ENCODE peak calls at places on chromosomes 12 and 14, in ten cellular contexts. One of them, this sample, is unnamed.
A peak's percentile ranks its signal among the peaks of the same experiment; 100 is the strongest.

GRCh38 chr14:74223016-74223415 is 16.2 kb upstream of the VSX2 start:
- DNase-seq in neural crest cell: no peak
- DNase-seq in Right ventricle myocardium superior: no peak
- DNase-seq in amygdala: no peak
- DNase-seq in left ventricle myocardium inferior: no peak
- DNase-seq in WERI-Rb-1: peak; percentile 29
- DNase-seq in RWPE1: no peak
- DNase-seq in activated CD8-positive, alpha-beta memory T cell treated with anti-CD3 and anti-CD28 coated beads for 24 hours: no peak
- DNase-seq in stimulated activated naive B cell treated with anti-CD40 and anti-IgM and Interleukin-4, amounts not matched to agents 10 μg/mL and 1 μg/mL and 100 μg/mL, for 72 hours: no peak
- DNase-seq in stimulated activated CD4-positive, alpha-beta T cell treated with anti-CD3 and anti-CD28 coated beads, Interleukin-15, amount 100 ng/mL, for 1 hour: no peak
- DNase-seq in this sample: no peak

GRCh38 chr14:104678346-104678745 is 11.1 kb upstream of the INF2 start:
- DNase-seq in amygdala: no peak
- DNase-seq in neural crest cell: peak; percentile 41
- DNase-seq in Right ventricle myocardium superior: peak; percentile 56
- DNase-seq in RWPE1: no peak
- DNase-seq in WERI-Rb-1: peak; percentile 75
- DNase-seq in left ventricle myocardium inferior: peak; percentile 54
- DNase-seq in stimulated activated CD4-positive, alpha-beta T cell treated with anti-CD3 and anti-CD28 coated beads, Interleukin-15, amount 100 ng/mL, for 1 hour: no peak
- DNase-seq in activated CD8-positive, alpha-beta memory T cell treated with anti-CD3 and anti-CD28 coated beads for 24 hours: no peak
- DNase-seq in stimulated activated naive B cell treated with anti-CD40 and anti-IgM and Interleukin-4, amounts not matched to agents 10 μg/mL and 1 μg/mL and 100 μg/mL, for 72 hours: no peak
- DNase-seq in this sample: no peak

GRCh38 chr14:84225243-84225642 is 1304.7 kb upstream of the FLRT2 start:
- DNase-seq in WERI-Rb-1: no peak
- DNase-seq in Right ventricle myocardium superior: peak; percentile 81
- DNase-seq in activated CD8-positive, alpha-beta memory T cell treated with anti-CD3 and anti-CD28 coated beads for 24 hours: no peak
- DNase-seq in stimulated activated CD4-positive, alpha-beta T cell treated with anti-CD3 and anti-CD28 coated beads, Interleukin-15, amount 100 ng/mL, for 1 hour: no peak
- DNase-seq in stimulated activated naive B cell treated with anti-CD40 and anti-IgM and Interleukin-4, amounts not matched to agents 10 μg/mL and 1 μg/mL and 100 μg/mL, for 72 hours: no peak
- DNase-seq in left ventricle myocardium inferior: peak; percentile 63
- DNase-seq in neural crest cell: no peak
- DNase-seq in amygdala: no peak
- DNase-seq in RWPE1: no peak
- DNase-seq in this sample: no peak

GRCh38 chr14:105745433-105746123 is 219.2 kb downstream of the TMEM121 start:
- DNase-seq in Right ventricle myocardium superior: peak; percentile 13
- DNase-seq in RWPE1: no peak
- DNase-seq in left ventricle myocardium inferior: no peak
- DNase-seq in activated CD8-positive, alpha-beta memory T cell treated with anti-CD3 and anti-CD28 coated beads for 24 hours: no peak
- DNase-seq in stimulated activated naive B cell treated with anti-CD40 and anti-IgM and Interleukin-4, amounts not matched to agents 10 μg/mL and 1 μg/mL and 100 μg/mL, for 72 hours: no peak
- DNase-seq in neural crest cell: no peak
- DNase-seq in stimulated activated CD4-positive, alpha-beta T cell treated with anti-CD3 and anti-CD28 coated beads, Interleukin-15, amount 100 ng/mL, for 1 hour: no peak
- DNase-seq in WERI-Rb-1: no peak
- DNase-seq in amygdala: no peak
- DNase-seq in this sample: no peak

GRCh38 chr12:95976416-95976832 is 19.7 kb downstream of the HAL start:
- DNase-seq in WERI-Rb-1: no peak
- DNase-seq in Right ventricle myocardium superior: no peak
- DNase-seq in stimulated activated CD4-positive, alpha-beta T cell treated with anti-CD3 and anti-CD28 coated beads, Interleukin-15, amount 100 ng/mL, for 1 hour: no peak
- DNase-seq in stimulated activated naive B cell treated with anti-CD40 and anti-IgM and Interleukin-4, amounts not matched to agents 10 μg/mL and 1 μg/mL and 100 μg/mL, for 72 hours: no peak
- DNase-seq in RWPE1: peak; percentile 24
- DNase-seq in neural crest cell: no peak
- DNase-seq in amygdala: no peak
- DNase-seq in left ventricle myocardium inferior: no peak
- DNase-seq in activated CD8-positive, alpha-beta memory T cell treated with anti-CD3 and anti-CD28 coated beads for 24 hours: no peak
- DNase-seq in this sample: peak; percentile 43

GRCh38 chr12:53221203-53222076 is 10.6 kb downstream of the RARG start:
- DNase-seq in activated CD8-positive, alpha-beta memory T cell treated with anti-CD3 and anti-CD28 coated beads for 24 hours: no peak
- DNase-seq in stimulated activated naive B cell treated with anti-CD40 and anti-IgM and Interleukin-4, amounts not matched to agents 10 μg/mL and 1 μg/mL and 100 μg/mL, for 72 hours: no peak
- DNase-seq in stimulated activated CD4-positive, alpha-beta T cell treated with anti-CD3 and anti-CD28 coated beads, Interleukin-15, amount 100 ng/mL, for 1 hour: no peak
- DNase-seq in Right ventricle myocardium superior: peak; percentile 82
- DNase-seq in amygdala: peak; percentile 34
- DNase-seq in neural crest cell: peak; percentile 53
- DNase-seq in WERI-Rb-1: peak; percentile 75
- DNase-seq in RWPE1: peak; percentile 66
- DNase-seq in left ventricle myocardium inferior: peak; percentile 81
- DNase-seq in this sample: no peak

GRCh38 chr12:111412007-111412829 is 6.5 kb downstream of the SH2B3 start:
- DNase-seq in Right ventricle myocardium superior: peak; percentile 64
- DNase-seq in activated CD8-positive, alpha-beta memory T cell treated with anti-CD3 and anti-CD28 coated beads for 24 hours: no peak
- DNase-seq in stimulated activated CD4-positive, alpha-beta T cell treated with anti-CD3 and anti-CD28 coated beads, Interleukin-15, amount 100 ng/mL, for 1 hour: no peak
- DNase-seq in neural crest cell: peak; percentile 22
- DNase-seq in left ventricle myocardium inferior: peak; percentile 51
- DNase-seq in stimulated activated naive B cell treated with anti-CD40 and anti-IgM and Interleukin-4, amounts not matched to agents 10 μg/mL and 1 μg/mL and 100 μg/mL, for 72 hours: no peak
- DNase-seq in amygdala: peak; percentile 40
- DNase-seq in WERI-Rb-1: no peak
- DNase-seq in RWPE1: no peak
- DNase-seq in this sample: no peak

GRCh38 chr14:57492859-57493258 is 798 bp downstream of the CCDC198 start:
- DNase-seq in stimulated activated CD4-positive, alpha-beta T cell treated with anti-CD3 and anti-CD28 coated beads, Interleukin-15, amount 100 ng/mL, for 1 hour: no peak
- DNase-seq in activated CD8-positive, alpha-beta memory T cell treated with anti-CD3 and anti-CD28 coated beads for 24 hours: no peak
- DNase-seq in neural crest cell: no peak
- DNase-seq in stimulated activated naive B cell treated with anti-CD40 and anti-IgM and Interleukin-4, amounts not matched to agents 10 μg/mL and 1 μg/mL and 100 μg/mL, for 72 hours: no peak
- DNase-seq in left ventricle myocardium inferior: no peak
- DNase-seq in Right ventricle myocardium superior: no peak
- DNase-seq in amygdala: no peak
- DNase-seq in WERI-Rb-1: no peak
- DNase-seq in RWPE1: peak; percentile 59
- DNase-seq in this sample: peak; percentile 54

GRCh38 chr12:52992699-52993557 is 13.3 kb upstream of the EIF4B start:
- DNase-seq in neural crest cell: no peak
- DNase-seq in amygdala: no peak
- DNase-seq in stimulated activated CD4-positive, alpha-beta T cell treated with anti-CD3 and anti-CD28 coated beads, Interleukin-15, amount 100 ng/mL, for 1 hour: no peak
- DNase-seq in left ventricle myocardium inferior: no peak
- DNase-seq in WERI-Rb-1: no peak
- DNase-seq in activated CD8-positive, alpha-beta memory T cell treated with anti-CD3 and anti-CD28 coated beads for 24 hours: no peak
- DNase-seq in stimulated activated naive B cell treated with anti-CD40 and anti-IgM and Interleukin-4, amounts not matched to agents 10 μg/mL and 1 μg/mL and 100 μg/mL, for 72 hours: no peak
- DNase-seq in Right ventricle myocardium superior: no peak
- DNase-seq in RWPE1: peak; percentile 55
- DNase-seq in this sample: peak; percentile 84

GRCh38 chr12:29634057-29634456 is 136.6 kb upstream of the OVCH1 start:
- DNase-seq in Right ventricle myocardium superior: no peak
- DNase-seq in neural crest cell: no peak
- DNase-seq in amygdala: no peak
- DNase-seq in stimulated activated CD4-positive, alpha-beta T cell treated with anti-CD3 and anti-CD28 coated beads, Interleukin-15, amount 100 ng/mL, for 1 hour: no peak
- DNase-seq in RWPE1: no peak
- DNase-seq in activated CD8-positive, alpha-beta memory T cell treated with anti-CD3 and anti-CD28 coated beads for 24 hours: no peak
- DNase-seq in WERI-Rb-1: no peak
- DNase-seq in left ventricle myocardium inferior: no peak
- DNase-seq in stimulated activated naive B cell treated with anti-CD40 and anti-IgM and Interleukin-4, amounts not matched to agents 10 μg/mL and 1 μg/mL and 100 μg/mL, for 72 hours: no peak
- DNase-seq in this sample: peak; percentile 53

GRCh38 chr12:11705010-11705409 is 55.5 kb downstream of the ETV6 start:
- DNase-seq in WERI-Rb-1: no peak
- DNase-seq in neural crest cell: no peak
- DNase-seq in activated CD8-positive, alpha-beta memory T cell treated with anti-CD3 and anti-CD28 coated beads for 24 hours: no peak
- DNase-seq in stimulated activated naive B cell treated with anti-CD40 and anti-IgM and Interleukin-4, amounts not matched to agents 10 μg/mL and 1 μg/mL and 100 μg/mL, for 72 hours: no peak
- DNase-seq in stimulated activated CD4-positive, alpha-beta T cell treated with anti-CD3 and anti-CD28 coated beads, Interleukin-15, amount 100 ng/mL, for 1 hour: no peak
- DNase-seq in left ventricle myocardium inferior: no peak
- DNase-seq in Right ventricle myocardium superior: no peak
- DNase-seq in RWPE1: peak; percentile 62
- DNase-seq in amygdala: no peak
- DNase-seq in this sample: peak; percentile 96

GRCh38 chr12:109732321-109733305 is 19.0 kb downstream of the FAM222A start:
- DNase-seq in activated CD8-positive, alpha-beta memory T cell treated with anti-CD3 and anti-CD28 coated beads for 24 hours: peak; percentile 30
- DNase-seq in left ventricle myocardium inferior: peak; percentile 4
- DNase-seq in stimulated activated CD4-positive, alpha-beta T cell treated with anti-CD3 and anti-CD28 coated beads, Interleukin-15, amount 100 ng/mL, for 1 hour: no peak
- DNase-seq in stimulated activated naive B cell treated with anti-CD40 and anti-IgM and Interleukin-4, amounts not matched to agents 10 μg/mL and 1 μg/mL and 100 μg/mL, for 72 hours: no peak
- DNase-seq in Right ventricle myocardium superior: peak; percentile 31
- DNase-seq in WERI-Rb-1: peak; percentile 8
- DNase-seq in RWPE1: no peak
- DNase-seq in neural crest cell: no peak
- DNase-seq in amygdala: no peak
- DNase-seq in this sample: no peak

GRCh38 chr12:26198742-26199141 is 3.4 kb downstream of the SSPN start:
- DNase-seq in neural crest cell: no peak
- DNase-seq in amygdala: no peak
- DNase-seq in stimulated activated naive B cell treated with anti-CD40 and anti-IgM and Interleukin-4, amounts not matched to agents 10 μg/mL and 1 μg/mL and 100 μg/mL, for 72 hours: no peak
- DNase-seq in stimulated activated CD4-positive, alpha-beta T cell treated with anti-CD3 and anti-CD28 coated beads, Interleukin-15, amount 100 ng/mL, for 1 hour: no peak
- DNase-seq in Right ventricle myocardium superior: no peak
- DNase-seq in WERI-Rb-1: no peak
- DNase-seq in activated CD8-positive, alpha-beta memory T cell treated with anti-CD3 and anti-CD28 coated beads for 24 hours: no peak
- DNase-seq in left ventricle myocardium inferior: peak; percentile 29
- DNase-seq in RWPE1: no peak
- DNase-seq in this sample: peak; percentile 48

GRCh38 chr14:53723221-53723620 is 233.4 kb downstream of the BMP4 start:
- DNase-seq in stimulated activated naive B cell treated with anti-CD40 and anti-IgM and Interleukin-4, amounts not matched to agents 10 μg/mL and 1 μg/mL and 100 μg/mL, for 72 hours: no peak
- DNase-seq in stimulated activated CD4-positive, alpha-beta T cell treated with anti-CD3 and anti-CD28 coated beads, Interleukin-15, amount 100 ng/mL, for 1 hour: no peak
- DNase-seq in WERI-Rb-1: no peak
- DNase-seq in Right ventricle myocardium superior: no peak
- DNase-seq in RWPE1: no peak
- DNase-seq in activated CD8-positive, alpha-beta memory T cell treated with anti-CD3 and anti-CD28 coated beads for 24 hours: no peak
- DNase-seq in neural crest cell: no peak
- DNase-seq in left ventricle myocardium inferior: no peak
- DNase-seq in amygdala: no peak
- DNase-seq in this sample: no peak

GRCh38 chr12:100794441-100795192 is at the start of gene ANO4:
- DNase-seq in left ventricle myocardium inferior: no peak
- DNase-seq in stimulated activated CD4-positive, alpha-beta T cell treated with anti-CD3 and anti-CD28 coated beads, Interleukin-15, amount 100 ng/mL, for 1 hour: no peak
- DNase-seq in amygdala: peak; percentile 46
- DNase-seq in activated CD8-positive, alpha-beta memory T cell treated with anti-CD3 and anti-CD28 coated beads for 24 hours: no peak
- DNase-seq in Right ventricle myocardium superior: no peak
- DNase-seq in stimulated activated naive B cell treated with anti-CD40 and anti-IgM and Interleukin-4, amounts not matched to agents 10 μg/mL and 1 μg/mL and 100 μg/mL, for 72 hours: no peak
- DNase-seq in RWPE1: no peak
- DNase-seq in WERI-Rb-1: no peak
- DNase-seq in neural crest cell: peak; percentile 5
- DNase-seq in this sample: no peak

GRCh38 chr14:85129907-85130306 is 400.0 kb upstream of the FLRT2 start:
- DNase-seq in amygdala: no peak
- DNase-seq in activated CD8-positive, alpha-beta memory T cell treated with anti-CD3 and anti-CD28 coated beads for 24 hours: no peak
- DNase-seq in Right ventricle myocardium superior: no peak
- DNase-seq in left ventricle myocardium inferior: no peak
- DNase-seq in RWPE1: no peak
- DNase-seq in WERI-Rb-1: no peak
- DNase-seq in neural crest cell: no peak
- DNase-seq in stimulated activated naive B cell treated with anti-CD40 and anti-IgM and Interleukin-4, amounts not matched to agents 10 μg/mL and 1 μg/mL and 100 μg/mL, for 72 hours: no peak
- DNase-seq in stimulated activated CD4-positive, alpha-beta T cell treated with anti-CD3 and anti-CD28 coated beads, Interleukin-15, amount 100 ng/mL, for 1 hour: no peak
- DNase-seq in this sample: no peak

GRCh38 chr14:34328178-34328577 is 133.9 kb downstream of the SPTSSA start:
- DNase-seq in stimulated activated CD4-positive, alpha-beta T cell treated with anti-CD3 and anti-CD28 coated beads, Interleukin-15, amount 100 ng/mL, for 1 hour: no peak
- DNase-seq in left ventricle myocardium inferior: no peak
- DNase-seq in amygdala: no peak
- DNase-seq in RWPE1: no peak
- DNase-seq in neural crest cell: no peak
- DNase-seq in WERI-Rb-1: no peak
- DNase-seq in stimulated activated naive B cell treated with anti-CD40 and anti-IgM and Interleukin-4, amounts not matched to agents 10 μg/mL and 1 μg/mL and 100 μg/mL, for 72 hours: no peak
- DNase-seq in activated CD8-positive, alpha-beta memory T cell treated with anti-CD3 and anti-CD28 coated beads for 24 hours: no peak
- DNase-seq in Right ventricle myocardium superior: no peak
- DNase-seq in this sample: no peak

GRCh38 chr12:47343684-47344567 is 264.2 kb upstream of the AMIGO2 start:
- DNase-seq in stimulated activated naive B cell treated with anti-CD40 and anti-IgM and Interleukin-4, amounts not matched to agents 10 μg/mL and 1 μg/mL and 100 μg/mL, for 72 hours: no peak
- DNase-seq in RWPE1: no peak
- DNase-seq in stimulated activated CD4-positive, alpha-beta T cell treated with anti-CD3 and anti-CD28 coated beads, Interleukin-15, amount 100 ng/mL, for 1 hour: no peak
- DNase-seq in activated CD8-positive, alpha-beta memory T cell treated with anti-CD3 and anti-CD28 coated beads for 24 hours: no peak
- DNase-seq in amygdala: no peak
- DNase-seq in neural crest cell: no peak
- DNase-seq in left ventricle myocardium inferior: no peak
- DNase-seq in WERI-Rb-1: no peak
- DNase-seq in Right ventricle myocardium superior: no peak
- DNase-seq in this sample: no peak

GRCh38 chr12:104248444-104248843 is 32.9 kb downstream of the TXNRD1 start:
- DNase-seq in RWPE1: no peak
- DNase-seq in amygdala: no peak
- DNase-seq in activated CD8-positive, alpha-beta memory T cell treated with anti-CD3 and anti-CD28 coated beads for 24 hours: no peak
- DNase-seq in left ventricle myocardium inferior: no peak
- DNase-seq in neural crest cell: no peak
- DNase-seq in stimulated activated naive B cell treated with anti-CD40 and anti-IgM and Interleukin-4, amounts not matched to agents 10 μg/mL and 1 μg/mL and 100 μg/mL, for 72 hours: no peak
- DNase-seq in WERI-Rb-1: no peak
- DNase-seq in Right ventricle myocardium superior: no peak
- DNase-seq in stimulated activated CD4-positive, alpha-beta T cell treated with anti-CD3 and anti-CD28 coated beads, Interleukin-15, amount 100 ng/mL, for 1 hour: no peak
- DNase-seq in this sample: no peak

GRCh38 chr12:59077153-59077930 is 157.0 kb upstream of the LRIG3 start:
- DNase-seq in activated CD8-positive, alpha-beta memory T cell treated with anti-CD3 and anti-CD28 coated beads for 24 hours: no peak
- DNase-seq in WERI-Rb-1: no peak
- DNase-seq in RWPE1: peak; percentile 44
- DNase-seq in Right ventricle myocardium superior: no peak
- DNase-seq in left ventricle myocardium inferior: no peak
- DNase-seq in amygdala: no peak
- DNase-seq in neural crest cell: no peak
- DNase-seq in stimulated activated naive B cell treated with anti-CD40 and anti-IgM and Interleukin-4, amounts not matched to agents 10 μg/mL and 1 μg/mL and 100 μg/mL, for 72 hours: no peak
- DNase-seq in stimulated activated CD4-positive, alpha-beta T cell treated with anti-CD3 and anti-CD28 coated beads, Interleukin-15, amount 100 ng/mL, for 1 hour: no peak
- DNase-seq in this sample: peak; percentile 94

GRCh38 chr12:97386133-97386581 is 76.4 kb upstream of the RMST start:
- DNase-seq in amygdala: peak; percentile 1
- DNase-seq in stimulated activated naive B cell treated with anti-CD40 and anti-IgM and Interleukin-4, amounts not matched to agents 10 μg/mL and 1 μg/mL and 100 μg/mL, for 72 hours: no peak
- DNase-seq in left ventricle myocardium inferior: no peak
- DNase-seq in stimulated activated CD4-positive, alpha-beta T cell treated with anti-CD3 and anti-CD28 coated beads, Interleukin-15, amount 100 ng/mL, for 1 hour: no peak
- DNase-seq in RWPE1: no peak
- DNase-seq in neural crest cell: no peak
- DNase-seq in WERI-Rb-1: no peak
- DNase-seq in activated CD8-positive, alpha-beta memory T cell treated with anti-CD3 and anti-CD28 coated beads for 24 hours: no peak
- DNase-seq in Right ventricle myocardium superior: no peak
- DNase-seq in this sample: no peak

GRCh38 chr14:21068521-21069387 is 1.4 kb upstream of the ARHGEF40 start:
- DNase-seq in WERI-Rb-1: peak; percentile 70
- DNase-seq in activated CD8-positive, alpha-beta memory T cell treated with anti-CD3 and anti-CD28 coated beads for 24 hours: peak; percentile 72
- DNase-seq in amygdala: peak; percentile 15
- DNase-seq in RWPE1: peak; percentile 78
- DNase-seq in left ventricle myocardium inferior: peak; percentile 47
- DNase-seq in Right ventricle myocardium superior: peak; percentile 69
- DNase-seq in neural crest cell: peak; percentile 57
- DNase-seq in stimulated activated naive B cell treated with anti-CD40 and anti-IgM and Interleukin-4, amounts not matched to agents 10 μg/mL and 1 μg/mL and 100 μg/mL, for 72 hours: peak; percentile 43
- DNase-seq in stimulated activated CD4-positive, alpha-beta T cell treated with anti-CD3 and anti-CD28 coated beads, Interleukin-15, amount 100 ng/mL, for 1 hour: no peak
- DNase-seq in this sample: peak; percentile 35

GRCh38 chr12:49983892-49984291 is 11.1 kb downstream of the AQP6 start:
- DNase-seq in stimulated activated CD4-positive, alpha-beta T cell treated with anti-CD3 and anti-CD28 coated beads, Interleukin-15, amount 100 ng/mL, for 1 hour: no peak
- DNase-seq in RWPE1: peak; percentile 68
- DNase-seq in amygdala: no peak
- DNase-seq in activated CD8-positive, alpha-beta memory T cell treated with anti-CD3 and anti-CD28 coated beads for 24 hours: no peak
- DNase-seq in neural crest cell: no peak
- DNase-seq in Right ventricle myocardium superior: no peak
- DNase-seq in stimulated activated naive B cell treated with anti-CD40 and anti-IgM and Interleukin-4, amounts not matched to agents 10 μg/mL and 1 μg/mL and 100 μg/mL, for 72 hours: no peak
- DNase-seq in left ventricle myocardium inferior: no peak
- DNase-seq in WERI-Rb-1: peak; percentile 90
- DNase-seq in this sample: peak; percentile 72

GRCh38 chr12:102043928-102044327 is 17.9 kb downstream of the WASHC3 start:
- DNase-seq in WERI-Rb-1: no peak
- DNase-seq in stimulated activated CD4-positive, alpha-beta T cell treated with anti-CD3 and anti-CD28 coated beads, Interleukin-15, amount 100 ng/mL, for 1 hour: no peak
- DNase-seq in stimulated activated naive B cell treated with anti-CD40 and anti-IgM and Interleukin-4, amounts not matched to agents 10 μg/mL and 1 μg/mL and 100 μg/mL, for 72 hours: no peak
- DNase-seq in RWPE1: no peak
- DNase-seq in amygdala: no peak
- DNase-seq in neural crest cell: no peak
- DNase-seq in Right ventricle myocardium superior: no peak
- DNase-seq in left ventricle myocardium inferior: no peak
- DNase-seq in activated CD8-positive, alpha-beta memory T cell treated with anti-CD3 and anti-CD28 coated beads for 24 hours: no peak
- DNase-seq in this sample: no peak

GRCh38 chr12:113242018-113242418 is 20.8 kb downstream of the TPCN1 start:
- DNase-seq in left ventricle myocardium inferior: no peak
- DNase-seq in WERI-Rb-1: peak; percentile 26
- DNase-seq in stimulated activated naive B cell treated with anti-CD40 and anti-IgM and Interleukin-4, amounts not matched to agents 10 μg/mL and 1 μg/mL and 100 μg/mL, for 72 hours: no peak
- DNase-seq in Right ventricle myocardium superior: no peak
- DNase-seq in amygdala: no peak
- DNase-seq in stimulated activated CD4-positive, alpha-beta T cell treated with anti-CD3 and anti-CD28 coated beads, Interleukin-15, amount 100 ng/mL, for 1 hour: no peak
- DNase-seq in RWPE1: peak; percentile 75
- DNase-seq in neural crest cell: no peak
- DNase-seq in activated CD8-positive, alpha-beta memory T cell treated with anti-CD3 and anti-CD28 coated beads for 24 hours: no peak
- DNase-seq in this sample: peak; percentile 88

GRCh38 chr12:107663277-107663676 is 22.3 kb upstream of the PWP1 start:
- DNase-seq in amygdala: no peak
- DNase-seq in RWPE1: no peak
- DNase-seq in activated CD8-positive, alpha-beta memory T cell treated with anti-CD3 and anti-CD28 coated beads for 24 hours: no peak
- DNase-seq in stimulated activated CD4-positive, alpha-beta T cell treated with anti-CD3 and anti-CD28 coated beads, Interleukin-15, amount 100 ng/mL, for 1 hour: no peak
- DNase-seq in left ventricle myocardium inferior: no peak
- DNase-seq in Right ventricle myocardium superior: no peak
- DNase-seq in stimulated activated naive B cell treated with anti-CD40 and anti-IgM and Interleukin-4, amounts not matched to agents 10 μg/mL and 1 μg/mL and 100 μg/mL, for 72 hours: no peak
- DNase-seq in WERI-Rb-1: no peak
- DNase-seq in neural crest cell: no peak
- DNase-seq in this sample: no peak

GRCh38 chr14:81211844-81212243 is 8.9 kb downstream of the GTF2A1 start:
- DNase-seq in stimulated activated naive B cell treated with anti-CD40 and anti-IgM and Interleukin-4, amounts not matched to agents 10 μg/mL and 1 μg/mL and 100 μg/mL, for 72 hours: no peak
- DNase-seq in activated CD8-positive, alpha-beta memory T cell treated with anti-CD3 and anti-CD28 coated beads for 24 hours: no peak
- DNase-seq in left ventricle myocardium inferior: peak; percentile 30
- DNase-seq in RWPE1: no peak
- DNase-seq in WERI-Rb-1: peak; percentile 11
- DNase-seq in stimulated activated CD4-positive, alpha-beta T cell treated with anti-CD3 and anti-CD28 coated beads, Interleukin-15, amount 100 ng/mL, for 1 hour: no peak
- DNase-seq in neural crest cell: no peak
- DNase-seq in amygdala: no peak
- DNase-seq in Right ventricle myocardium superior: peak; percentile 64
- DNase-seq in this sample: no peak

GRCh38 chr12:52220456-52220855 is 12.6 kb upstream of the KRT7 start:
- DNase-seq in neural crest cell: no peak
- DNase-seq in WERI-Rb-1: no peak
- DNase-seq in stimulated activated CD4-positive, alpha-beta T cell treated with anti-CD3 and anti-CD28 coated beads, Interleukin-15, amount 100 ng/mL, for 1 hour: no peak
- DNase-seq in stimulated activated naive B cell treated with anti-CD40 and anti-IgM and Interleukin-4, amounts not matched to agents 10 μg/mL and 1 μg/mL and 100 μg/mL, for 72 hours: no peak
- DNase-seq in left ventricle myocardium inferior: no peak
- DNase-seq in activated CD8-positive, alpha-beta memory T cell treated with anti-CD3 and anti-CD28 coated beads for 24 hours: no peak
- DNase-seq in RWPE1: no peak
- DNase-seq in amygdala: no peak
- DNase-seq in Right ventricle myocardium superior: peak; percentile 30
- DNase-seq in this sample: no peak

This sample was measured in bronchial epithelial cell.